ENCODE peak calls at places on chromosomes 11 and 22, in four cellular contexts. M is suprapubic skin, X is thyroid gland, E is Peyer's patch. D is an unnamed sample. For H3K36me3, the result is how much of the 10 kb centered on the place peaks cover.

GRCh38 chr11:124612567-124613245 is 1.5 kb downstream of the PANX3 start:
- DNase-seq in M (no peak), X (no peak), E (no peak), D (peak)

GRCh38 chr11:37858398-37858797 is 1260.4 kb upstream of the RAG2 start:
- DNase-seq in M (no peak), X (no peak), E (no peak), D (no peak)

GRCh38 chr22:43476751-43477150 is 64.9 kb downstream of the MPPED1 start:
- DNase-seq in M (no peak), X (no peak), E (no peak), D (no peak)

GRCh38 chr11:36116161-36116560 is 172.3 kb downstream of the LDLRAD3 start:
- DNase-seq in M (no peak), X (no peak), E (no peak), D (no peak)

GRCh38 chr22:48358886-48359612 is 1468.6 kb downstream of the BRD1 start:
- DNase-seq in M (no peak), X (no peak), E (no peak), D (no peak)

GRCh38 chr22:43823353-43823908 is 11.3 kb upstream of the EFCAB6 start:
- DNase-seq in M (peak), X (no peak), E (peak), D (no peak)

GRCh38 chr22:49235463-49236300 is 592.0 kb downstream of the BRD1 start:
- DNase-seq in M (peak), X (no peak), E (no peak), D (peak)

GRCh38 chr11:13668957-13669521 is 571 bp downstream of the FAR1 start:
- DNase-seq in M (peak), X (peak), E (peak), D (peak)

DNA sequence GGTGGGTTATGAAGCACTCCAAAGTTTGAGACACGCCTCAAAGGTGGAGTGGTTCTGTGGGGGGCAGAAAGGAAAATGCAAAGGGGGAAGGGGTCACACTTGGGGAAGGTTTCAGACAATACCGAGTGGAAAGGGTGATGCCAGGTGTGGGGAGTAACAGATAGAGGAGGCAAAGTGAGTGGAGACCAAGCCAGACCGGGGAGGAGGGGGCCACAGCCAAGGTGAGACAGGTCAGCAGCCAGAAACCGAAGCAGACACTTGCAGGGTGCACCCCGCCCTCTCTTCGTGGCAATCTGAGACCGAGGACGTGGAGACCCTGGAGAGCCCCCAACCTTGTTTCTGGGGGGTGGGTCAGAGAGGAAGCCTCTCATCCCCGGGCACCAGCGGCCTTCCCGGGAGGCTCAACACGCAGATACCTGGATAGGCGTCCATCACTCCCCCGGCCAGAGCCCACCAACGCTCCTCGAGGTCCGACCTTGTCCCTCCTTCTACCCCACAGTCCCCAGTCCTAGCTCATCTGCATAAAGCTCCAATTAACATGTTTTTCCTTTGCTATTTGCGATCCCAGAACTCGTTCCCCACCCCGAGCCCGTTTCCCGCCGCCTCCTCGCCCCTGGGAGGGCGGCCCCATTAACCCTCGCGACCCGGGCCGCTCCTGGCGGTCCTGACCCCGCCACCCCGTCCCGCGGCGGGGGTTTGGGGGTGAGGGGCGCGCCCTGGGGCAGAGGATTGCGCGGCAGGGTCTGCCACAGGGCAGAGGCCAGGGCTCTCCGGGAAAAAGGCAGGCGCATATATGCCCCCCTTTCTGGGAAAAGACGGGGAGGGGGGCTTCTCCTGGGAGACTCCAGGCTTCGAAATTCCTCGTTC is 21.8 kb downstream of the RTN4RL2 start:
- DNase-seq in M (no peak), X (no peak), E (no peak), D (no peak)
- H3K4me3 ChIP-seq in M (peak), X (no peak), E (peak), D (no peak)

GRCh38 chr11:6606471-6607189 is 3.1 kb downstream of the ILK start:
- DNase-seq in M (peak), X (peak), E (peak), D (peak)
- TF ChIP-seq CTCF in M (no peak), X (no peak), E (no peak), D (no peak)

DNA sequence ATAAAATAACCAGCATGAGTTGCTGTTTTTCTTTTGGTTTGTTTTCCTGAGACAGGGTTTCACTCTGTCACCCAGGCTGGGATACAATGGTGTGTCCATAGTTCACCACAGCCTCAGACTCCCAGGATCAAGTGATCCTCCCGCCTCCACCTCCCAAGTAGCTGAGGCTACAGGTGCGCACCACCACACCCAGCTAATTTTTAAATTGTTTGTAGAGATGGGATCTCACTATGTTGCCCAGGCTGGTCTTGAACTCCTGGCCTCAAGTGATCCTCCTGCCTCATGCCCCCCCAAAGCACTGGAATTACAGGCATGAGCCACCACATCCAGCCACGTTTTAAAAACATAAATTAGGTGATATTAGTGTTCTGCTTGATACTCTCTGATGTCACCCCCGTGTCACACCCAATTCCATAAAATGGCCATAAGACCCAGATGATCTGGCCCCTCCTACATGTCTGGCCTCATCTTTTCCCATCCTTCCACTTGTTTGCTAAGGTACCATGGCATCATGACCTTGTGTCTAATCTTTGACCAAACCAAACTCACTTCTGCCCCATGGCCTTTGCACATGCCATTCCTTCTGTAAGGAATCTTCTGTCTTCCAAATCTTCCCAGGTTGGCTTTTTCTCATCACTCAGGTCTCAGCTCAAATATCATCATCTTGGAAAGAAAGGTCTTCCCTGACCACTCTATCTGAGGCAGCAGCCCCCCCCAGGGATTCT is 6.3 kb downstream of the SIK3 start:
- DNase-seq in M (no peak), X (no peak), E (no peak), D (no peak)
- H3K36me3 ChIP-seq in M (under half), X (under half), E (under half), D (under half)

GRCh38 chr22:42271906-42272305 is 1.5 kb upstream of the TCF20 start:
- DNase-seq in M (no peak), X (no peak), E (peak), D (no peak)

GRCh38 chr22:42270178-42270511 is 308 bp downstream of the TCF20 start:
- DNase-seq in M (no peak), X (peak), E (peak), D (peak)

GRCh38 chr22:42270512-42271190 is at the start of gene TCF20:
- DNase-seq in M (peak), X (peak), E (peak), D (peak)

GRCh38 chr22:42272431-42273004 is 2.1 kb upstream of the TCF20 start:
- DNase-seq in M (no peak), X (no peak), E (peak), D (no peak)

GRCh38 chr22:42271191-42271813 is 849 bp upstream of the TCF20 start:
- DNase-seq in M (no peak), X (no peak), E (no peak), D (no peak)
- H3K4me3 ChIP-seq in M (peak), X (no peak), E (peak), D (peak)

GRCh38 chr22:28772633-28773460 is at the start of gene CCDC117:
- DNase-seq in M (peak), X (peak), E (peak), D (peak)
- TF ChIP-seq CTCF in M (peak), X (peak), E (peak), D (peak)

GRCh38 chr11:46642627-46643335 is 25.4 kb downstream of the ATG13 start:
- DNase-seq in M (no peak), X (no peak), E (no peak), D (no peak)

GRCh38 chr11:46639197-46639839 is 22.0 kb downstream of the ATG13 start:
- DNase-seq in M (no peak), X (no peak), E (no peak), D (no peak)

GRCh38 chr11:46640034-46640788 is 22.9 kb downstream of the ATG13 start:
- DNase-seq in M (no peak), X (no peak), E (no peak), D (no peak)

GRCh38 chr11:46643531-46643930 is 26.2 kb downstream of the ATG13 start:
- DNase-seq in M (no peak), X (no peak), E (no peak), D (no peak)

DNA sequence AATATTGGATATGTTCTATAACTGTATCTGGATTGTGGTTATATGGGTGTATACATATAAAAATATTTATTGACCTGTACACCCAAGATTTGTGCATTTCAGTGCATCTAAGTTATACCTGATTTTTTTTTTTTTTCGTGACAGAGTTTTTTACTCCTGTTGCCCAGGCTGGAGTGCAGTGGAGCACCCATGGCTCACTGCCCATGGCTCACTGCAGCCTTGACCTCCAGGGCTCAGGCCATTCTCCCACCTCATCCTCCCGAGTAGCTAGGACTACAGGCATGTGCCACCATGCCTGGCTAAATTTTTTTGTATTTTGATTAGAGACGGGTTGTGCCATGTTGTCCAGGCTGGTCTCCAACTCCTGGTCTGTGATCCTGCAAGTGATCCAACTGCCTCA is 24.3 kb downstream of the ATG13 start:
- DNase-seq in M (no peak), X (no peak), E (no peak), D (no peak)
- H3K36me3 ChIP-seq in M (under half), X (under half), E (under half), D (under half)

DNA sequence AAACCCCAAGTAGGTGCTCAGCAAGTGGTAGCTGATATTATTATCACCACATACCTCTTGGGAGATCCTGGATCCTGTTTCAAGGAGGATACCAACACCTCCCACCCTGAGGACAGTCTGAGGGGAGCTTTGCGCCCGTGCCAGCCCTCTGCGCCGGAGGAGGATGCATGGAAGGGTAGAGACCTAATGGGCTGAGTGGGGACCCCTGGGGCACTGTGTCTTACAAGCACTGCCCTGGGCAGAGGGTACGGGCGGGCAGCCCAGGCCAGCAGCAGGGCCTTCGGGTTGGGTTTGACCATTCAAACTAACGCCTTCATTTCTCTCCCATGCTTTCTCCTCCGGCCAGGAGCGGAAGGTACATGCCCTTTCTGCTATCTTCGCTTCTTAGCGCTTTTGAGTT is 26.3 kb downstream of the MYBPC3 start:
- DNase-seq in M (no peak), X (no peak), E (peak), D (no peak)
- H3K4me3 ChIP-seq in M (no peak), X (no peak), E (no peak), D (no peak)

GRCh38 chr22:30755760-30756124 is 61.1 kb downstream of the OSBP2 start:
- DNase-seq in M (no peak), X (no peak), E (no peak), D (no peak)
- TF ChIP-seq CTCF in M (no peak), X (no peak), E (no peak), D (no peak)

GRCh38 chr22:35981900-35982299 is 46.7 kb downstream of the RBFOX2 start:
- DNase-seq in M (no peak), X (no peak), E (no peak), D (no peak)

GRCh38 chr22:35973388-35973787 is 55.2 kb downstream of the RBFOX2 start:
- DNase-seq in M (no peak), X (no peak), E (no peak), D (peak)

GRCh38 chr22:35972559-35972958 is 56.1 kb downstream of the RBFOX2 start:
- DNase-seq in M (no peak), X (no peak), E (no peak), D (no peak)

GRCh38 chr22:35978889-35979288 is 49.7 kb downstream of the RBFOX2 start:
- DNase-seq in M (no peak), X (no peak), E (no peak), D (no peak)

GRCh38 chr22:35977136-35977535 is 51.5 kb downstream of the RBFOX2 start:
- DNase-seq in M (no peak), X (no peak), E (no peak), D (no peak)
- H3K36me3 ChIP-seq in M (under half), X (under half), E (under half), D (under half)

DNA sequence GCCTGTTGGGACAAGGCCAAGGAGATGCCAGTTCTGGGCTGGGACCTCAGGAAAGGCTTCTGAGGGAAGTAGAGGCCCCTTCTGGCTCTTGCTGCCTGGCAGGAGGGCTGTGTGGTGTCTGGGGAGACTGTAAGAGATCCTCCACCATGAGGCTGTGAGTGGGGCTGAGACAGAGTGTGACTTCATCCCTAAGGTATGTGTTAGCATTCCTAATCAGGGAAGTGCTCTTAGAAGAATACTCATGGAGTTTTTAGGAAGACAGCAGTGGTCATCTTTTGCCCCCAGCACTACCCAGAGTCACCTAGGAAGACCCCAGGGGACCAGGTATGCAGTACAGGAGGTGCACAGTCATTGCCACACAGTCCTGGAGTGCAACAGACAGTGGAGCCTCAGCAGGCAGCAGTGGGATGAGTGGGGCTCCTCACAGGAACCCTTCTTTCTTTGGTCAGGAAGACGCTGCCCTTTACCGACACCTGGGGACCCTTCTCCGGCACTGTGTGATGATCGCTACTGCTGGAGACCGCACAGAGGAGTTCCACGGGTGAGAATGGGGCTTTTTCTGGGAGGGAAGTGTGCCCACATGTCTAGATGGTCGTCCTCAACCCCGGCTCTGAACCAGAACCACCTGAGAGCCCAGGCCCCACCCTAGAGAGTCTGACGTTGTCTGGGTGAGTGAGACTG is 2.8 kb downstream of the RIC8A start:
- DNase-seq in M (peak), X (no peak), E (peak), D (no peak)
- H3K4me3 ChIP-seq in M (peak), X (no peak), E (no peak), D (no peak)